ENCODE peak calls at places on chromosomes 11 and 22, in eight cellular contexts. M, A, L, Q, N, Z, V and D are unnamed samples.

GRCh38 chr11:48052183-48053040 is 72.1 kb downstream of the PTPRJ start:
- DNase-seq in M (no peak), A (peak), L (no peak), Q (no peak), N (no peak), Z (peak), V (no peak), D (no peak)

GRCh38 chr22:39454385-39454871 is 2.4 kb upstream of the MGAT3 start:
- DNase-seq in M (no peak), A (no peak), L (no peak), Q (no peak), N (no peak), Z (no peak), V (no peak), D (no peak)

GRCh38 chr11:126638663-126639062 is 283.2 kb downstream of the ST3GAL4 start:
- DNase-seq in M (no peak), A (no peak), L (no peak), Q (no peak), N (no peak), Z (no peak), V (no peak), D (no peak)

GRCh38 chr22:17785185-17786184 is 11.2 kb upstream of the BID start:
- DNase-seq in M (no peak), A (no peak), L (peak), Q (no peak), N (no peak), Z (no peak), V (peak), D (peak)

GRCh38 chr11:40338739-40339138 is 1120.7 kb downstream of the LRRC4C start:
- DNase-seq in M (no peak), A (no peak), L (no peak), Q (no peak), N (no peak), Z (no peak), V (no peak), D (no peak)

GRCh38 chr11:10026514-10026913 is 267.5 kb downstream of the SBF2 start:
- DNase-seq in M (peak), A (no peak), L (no peak), Q (no peak), N (no peak), Z (no peak), V (no peak), D (no peak)

GRCh38 chr22:44037519-44038370 is 13.6 kb downstream of the PARVB start:
- DNase-seq in M (peak), A (peak), L (peak), Q (no peak), N (no peak), Z (no peak), V (peak), D (no peak)

GRCh38 chr22:39474351-39474991 is 17.7 kb downstream of the MGAT3 start:
- DNase-seq in M (no peak), A (no peak), L (no peak), Q (no peak), N (no peak), Z (no peak), V (no peak), D (no peak)

GRCh38 chr22:49212466-49212865 is 615.2 kb downstream of the BRD1 start:
- DNase-seq in M (no peak), A (no peak), L (peak), Q (peak), N (no peak), Z (no peak), V (no peak), D (no peak)

GRCh38 chr11:2473361-2474058 is 28.7 kb downstream of the KCNQ1 start:
- DNase-seq in M (no peak), A (no peak), L (no peak), Q (peak), N (no peak), Z (no peak), V (no peak), D (no peak)

DNA sequence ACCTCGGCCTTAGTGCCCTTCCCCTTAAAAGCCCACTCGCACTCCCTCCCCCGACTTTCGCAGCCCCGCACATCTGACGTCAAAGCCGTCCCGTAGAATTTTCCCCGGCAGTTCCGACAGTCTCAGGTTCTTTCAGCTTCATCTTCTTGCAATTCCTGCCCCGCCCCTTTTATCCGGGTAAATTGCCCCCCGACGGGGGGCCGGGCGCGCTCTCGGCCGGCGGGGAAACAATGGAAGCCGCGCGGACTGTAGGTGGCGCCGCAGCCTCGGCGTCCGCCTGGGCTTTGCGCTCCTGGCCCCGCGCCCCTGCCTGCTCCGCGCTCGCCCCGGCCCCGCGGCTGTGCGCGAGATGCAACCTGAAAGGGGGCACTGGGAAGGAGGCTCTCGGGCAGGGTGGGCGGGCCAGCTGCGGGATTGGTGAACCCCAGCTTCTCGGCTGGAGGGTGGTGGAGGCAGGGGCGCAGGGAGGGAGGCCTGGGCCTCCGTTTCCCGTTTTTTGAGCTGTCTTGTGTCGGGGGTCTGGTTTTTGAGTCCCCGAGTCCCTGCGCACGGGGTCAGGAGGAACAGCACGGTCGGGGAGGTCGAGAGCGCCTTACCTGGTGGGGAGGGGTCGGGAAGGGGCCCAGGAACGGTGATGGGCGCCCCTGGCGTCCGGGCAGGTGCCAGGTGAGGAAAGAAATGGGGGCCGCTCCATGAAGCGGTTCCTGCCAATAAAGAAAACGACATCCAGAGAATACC is 855 bp upstream of the FGF19 start:
- DNase-seq in M (no peak), A (no peak), L (no peak), Q (no peak), N (no peak), Z (no peak), V (no peak), D (peak)
- TF ChIP-seq CTCF in M (peak), A (peak), L (no peak), Q (peak), N (no peak), Z (peak), V (no peak), D (peak)

GRCh38 chr11:12122083-12122482 is 11.7 kb downstream of the MICAL2 start:
- DNase-seq in M (no peak), A (no peak), L (no peak), Q (no peak), N (no peak), Z (no peak), V (no peak), D (no peak)
- TF ChIP-seq CTCF in M (peak), A (no peak), L (peak), Q (peak), N (no peak), Z (peak), V (no peak), D (peak)

DNA sequence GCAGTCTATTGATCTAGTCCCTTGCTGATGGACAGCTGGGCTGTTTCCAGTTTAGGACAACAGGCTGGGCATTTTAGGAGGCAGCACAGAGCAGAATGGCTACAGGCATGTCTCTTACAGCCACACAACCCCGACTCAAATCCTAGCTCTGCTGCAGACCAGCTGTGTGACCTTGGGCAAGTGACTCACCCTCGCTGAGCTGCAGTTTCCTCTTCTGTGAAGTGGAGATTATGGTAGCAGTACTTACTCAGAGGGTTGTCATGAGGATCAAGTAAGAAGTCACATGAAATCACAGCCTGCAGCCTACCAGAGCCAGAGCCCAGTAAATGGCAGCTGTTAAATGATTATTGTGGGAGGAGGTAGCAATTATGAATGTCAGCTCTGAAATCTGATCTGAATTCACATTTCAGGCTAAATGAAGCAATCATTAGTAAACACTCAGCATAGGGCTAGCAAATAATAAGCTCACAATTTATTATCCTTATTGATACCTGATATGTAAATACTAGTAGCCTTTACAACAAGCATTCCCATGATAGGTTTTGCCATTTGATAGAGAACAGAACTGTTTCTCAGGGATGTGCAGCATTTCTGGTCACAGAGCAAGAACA is 58.9 kb downstream of the MYEOV start:
- DNase-seq in M (peak), A (peak), L (no peak), Q (peak), N (no peak), Z (peak), V (no peak), D (no peak)
- TF ChIP-seq CTCF in M (no peak), A (no peak), L (no peak), Q (no peak), N (no peak), Z (no peak), V (no peak), D (no peak)

GRCh38 chr22:26481694-26482093 is 1.9 kb downstream of the HPS4 start:
- DNase-seq in M (no peak), A (no peak), L (no peak), Q (no peak), N (no peak), Z (no peak), V (no peak), D (no peak)
- TF ChIP-seq CTCF in M (no peak), A (no peak), L (no peak), Q (no peak), N (no peak), Z (no peak), V (no peak), D (no peak)

GRCh38 chr11:116454020-116454645 is 318.7 kb downstream of the BUD13 start:
- DNase-seq in M (no peak), A (peak), L (no peak), Q (no peak), N (no peak), Z (no peak), V (peak), D (peak)
- TF ChIP-seq CTCF in M (peak), A (peak), L (no peak), Q (peak), N (no peak), Z (no peak), V (peak), D (peak)

GRCh38 chr22:20533095-20533878 is 25.9 kb downstream of the MED15 start:
- DNase-seq in M (no peak), A (no peak), L (no peak), Q (no peak), N (no peak), Z (no peak), V (no peak), D (no peak)
- TF ChIP-seq CTCF in M (no peak), A (no peak), L (no peak), Q (no peak), N (no peak), Z (no peak), V (no peak), D (no peak)

GRCh38 chr22:35326854-35327562 is 27.3 kb downstream of the TOM1 start:
- DNase-seq in M (no peak), A (no peak), L (no peak), Q (no peak), N (no peak), Z (no peak), V (no peak), D (no peak)

GRCh38 chr22:35327690-35328471 is 28.2 kb downstream of the TOM1 start:
- DNase-seq in M (no peak), A (no peak), L (no peak), Q (no peak), N (no peak), Z (no peak), V (no peak), D (no peak)

GRCh38 chr22:35330258-35330861 is 30.7 kb downstream of the TOM1 start:
- DNase-seq in M (no peak), A (no peak), L (peak), Q (no peak), N (peak), Z (no peak), V (peak), D (no peak)

GRCh38 chr22:35328472-35328885 is 28.8 kb downstream of the TOM1 start:
- DNase-seq in M (no peak), A (no peak), L (no peak), Q (no peak), N (no peak), Z (no peak), V (no peak), D (no peak)

GRCh38 chr22:35329114-35329847 is 29.6 kb downstream of the TOM1 start:
- DNase-seq in M (no peak), A (no peak), L (no peak), Q (no peak), N (no peak), Z (no peak), V (no peak), D (no peak)
- TF ChIP-seq CTCF in M (no peak), A (no peak), L (no peak), Q (no peak), N (no peak), Z (no peak), V (no peak), D (no peak)

GRCh38 chr11:64874308-64874707 is 4.1 kb downstream of the EHD1 start:
- DNase-seq in M (no peak), A (no peak), L (no peak), Q (no peak), N (no peak), Z (no peak), V (no peak), D (no peak)

GRCh38 chr11:64876226-64876750 is 2.1 kb downstream of the EHD1 start:
- DNase-seq in M (no peak), A (no peak), L (no peak), Q (no peak), N (no peak), Z (no peak), V (no peak), D (no peak)

GRCh38 chr11:64874841-64875240 is 3.6 kb downstream of the EHD1 start:
- DNase-seq in M (no peak), A (no peak), L (no peak), Q (no peak), N (no peak), Z (no peak), V (no peak), D (no peak)

GRCh38 chr11:64876835-64877341 is 1.5 kb downstream of the EHD1 start:
- DNase-seq in M (no peak), A (no peak), L (no peak), Q (no peak), N (no peak), Z (no peak), V (no peak), D (no peak)

GRCh38 chr11:64875369-64876225 is 2.8 kb downstream of the EHD1 start:
- DNase-seq in M (no peak), A (no peak), L (no peak), Q (no peak), N (no peak), Z (no peak), V (no peak), D (no peak)
- TF ChIP-seq CTCF in M (no peak), A (no peak), L (no peak), Q (no peak), N (no peak), Z (no peak), V (no peak), D (no peak)

DNA sequence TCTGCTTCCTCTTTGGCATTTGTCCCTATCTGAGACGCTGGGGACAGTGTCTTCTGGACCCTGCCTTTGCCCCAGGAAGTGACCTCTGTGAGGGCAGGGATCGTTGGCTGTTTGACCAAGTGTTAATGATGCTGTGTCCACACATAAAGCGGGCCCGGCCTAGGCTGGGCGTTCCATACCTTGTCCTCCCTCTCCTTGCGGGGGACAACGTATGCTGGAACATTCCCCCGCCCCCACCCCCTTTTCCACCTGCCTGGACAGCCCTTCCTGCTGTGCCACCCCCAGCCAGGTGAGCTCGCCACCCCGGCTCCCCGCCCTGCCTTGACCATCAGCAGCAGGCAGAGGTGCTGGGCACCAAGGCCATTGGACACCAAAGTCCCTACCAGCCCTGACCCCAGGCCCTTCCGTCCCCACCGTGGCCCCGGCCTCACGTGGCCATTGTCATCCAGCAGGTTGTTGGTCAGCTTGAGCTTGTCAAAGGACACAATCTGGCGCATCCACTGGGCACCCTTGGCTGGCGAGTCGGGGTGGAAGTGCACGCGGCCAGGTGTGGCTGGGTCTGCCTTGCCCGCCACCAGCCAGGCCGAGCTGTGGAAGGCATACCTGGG is 4.1 kb upstream of the NUDT8 start:
- DNase-seq in M (no peak), A (no peak), L (no peak), Q (no peak), N (no peak), Z (no peak), V (no peak), D (no peak)
- TF ChIP-seq CTCF in M (no peak), A (no peak), L (no peak), Q (no peak), N (no peak), Z (no peak), V (no peak), D (no peak)